ENCODE peak calls at places on chromosomes 5 and 9, in ten cellular contexts. One of them, this sample, is unnamed.

GRCh38 chr5:167642779-167643517 is 648.5 kb upstream of the WWC1 start:
- DNase-seq in RWPE1: peak; percentile 82
- DNase-seq in substantia nigra: no peak
- DNase-seq in cardiac muscle cell: peak; percentile 97
- DNase-seq in right cardiac atrium: no peak
- DNase-seq in CD8-positive, alpha-beta memory T cell: no peak
- DNase-seq in CD4-positive, alpha-beta T cell: no peak
- DNase-seq in pancreas: no peak
- DNase-seq in fibroblast of lung: peak; percentile 94
- DNase-seq in mesendoderm: no peak
- DNase-seq in this sample: no peak

GRCh38 chr5:157860898-157861894 is 2.3 kb upstream of the CLINT1 start:
- DNase-seq in RWPE1: no peak
- DNase-seq in substantia nigra: no peak
- DNase-seq in cardiac muscle cell: no peak
- DNase-seq in right cardiac atrium: no peak
- DNase-seq in CD8-positive, alpha-beta memory T cell: no peak
- DNase-seq in CD4-positive, alpha-beta T cell: no peak
- DNase-seq in pancreas: no peak
- DNase-seq in fibroblast of lung: no peak
- DNase-seq in mesendoderm: no peak
- DNase-seq in this sample: no peak

GRCh38 chr9:27818348-27818747 is 245.1 kb upstream of the C9orf72 start:
- DNase-seq in RWPE1: no peak
- DNase-seq in substantia nigra: no peak
- DNase-seq in cardiac muscle cell: no peak
- DNase-seq in right cardiac atrium: no peak
- DNase-seq in CD8-positive, alpha-beta memory T cell: no peak
- DNase-seq in CD4-positive, alpha-beta T cell: no peak
- DNase-seq in pancreas: no peak
- DNase-seq in fibroblast of lung: no peak
- DNase-seq in mesendoderm: no peak
- DNase-seq in this sample: no peak

GRCh38 chr5:139058121-139058520 is 140.0 kb downstream of the SIL1 start:
- DNase-seq in RWPE1: no peak
- DNase-seq in substantia nigra: no peak
- DNase-seq in cardiac muscle cell: peak; percentile 73
- DNase-seq in right cardiac atrium: no peak
- DNase-seq in CD8-positive, alpha-beta memory T cell: no peak
- DNase-seq in CD4-positive, alpha-beta T cell: no peak
- DNase-seq in pancreas: no peak
- DNase-seq in fibroblast of lung: peak; percentile 55
- DNase-seq in mesendoderm: no peak
- DNase-seq in this sample: no peak

GRCh38 chr5:118029807-118030206 is 958.5 kb downstream of the DTWD2 start:
- DNase-seq in RWPE1: no peak
- DNase-seq in substantia nigra: no peak
- DNase-seq in cardiac muscle cell: no peak
- DNase-seq in right cardiac atrium: no peak
- DNase-seq in CD8-positive, alpha-beta memory T cell: no peak
- DNase-seq in CD4-positive, alpha-beta T cell: no peak
- DNase-seq in pancreas: no peak
- DNase-seq in fibroblast of lung: no peak
- DNase-seq in mesendoderm: no peak
- DNase-seq in this sample: no peak

GRCh38 chr9:120877276-120878034 is 467 bp upstream of the PHF19 start:
- DNase-seq in RWPE1: peak; percentile 86
- DNase-seq in substantia nigra: peak; percentile 46
- DNase-seq in cardiac muscle cell: peak; percentile 66
- DNase-seq in right cardiac atrium: peak; percentile 73
- DNase-seq in CD8-positive, alpha-beta memory T cell: peak; percentile 75
- DNase-seq in CD4-positive, alpha-beta T cell: peak; percentile 72
- DNase-seq in pancreas: peak; percentile 52
- DNase-seq in fibroblast of lung: peak; percentile 56
- DNase-seq in mesendoderm: no peak
- DNase-seq in this sample: peak; percentile 75

GRCh38 chr9:114738581-114739316 is 56.8 kb upstream of the TEX48 start:
- DNase-seq in RWPE1: peak; percentile 95
- DNase-seq in substantia nigra: peak; percentile 27
- DNase-seq in cardiac muscle cell: peak; percentile 91
- DNase-seq in right cardiac atrium: peak; percentile 54
- DNase-seq in CD8-positive, alpha-beta memory T cell: peak; percentile 78
- DNase-seq in CD4-positive, alpha-beta T cell: peak; percentile 71
- DNase-seq in pancreas: peak; percentile 66
- DNase-seq in fibroblast of lung: peak; percentile 89
- DNase-seq in mesendoderm: peak; percentile 85
- DNase-seq in this sample: peak; percentile 70

GRCh38 chr5:107455111-107455544 is 215.6 kb downstream of the EFNA5 start:
- DNase-seq in RWPE1: peak; percentile 57
- DNase-seq in substantia nigra: no peak
- DNase-seq in cardiac muscle cell: peak; percentile 38
- DNase-seq in right cardiac atrium: no peak
- DNase-seq in CD8-positive, alpha-beta memory T cell: no peak
- DNase-seq in CD4-positive, alpha-beta T cell: no peak
- DNase-seq in pancreas: no peak
- DNase-seq in fibroblast of lung: peak; percentile 33
- DNase-seq in mesendoderm: peak; percentile 71
- DNase-seq in this sample: no peak

GRCh38 chr5:135435467-135436330 is 11.4 kb downstream of the DCANP1 start:
- DNase-seq in RWPE1: no peak
- DNase-seq in substantia nigra: no peak
- DNase-seq in cardiac muscle cell: no peak
- DNase-seq in right cardiac atrium: no peak
- DNase-seq in CD8-positive, alpha-beta memory T cell: no peak
- DNase-seq in CD4-positive, alpha-beta T cell: no peak
- DNase-seq in pancreas: no peak
- DNase-seq in fibroblast of lung: no peak
- DNase-seq in mesendoderm: no peak
- DNase-seq in this sample: no peak

GRCh38 chr5:142823176-142823575 is 53.0 kb downstream of the ARHGAP26 start:
- DNase-seq in RWPE1: no peak
- DNase-seq in substantia nigra: no peak
- DNase-seq in cardiac muscle cell: no peak
- DNase-seq in right cardiac atrium: no peak
- DNase-seq in CD8-positive, alpha-beta memory T cell: no peak
- DNase-seq in CD4-positive, alpha-beta T cell: no peak
- DNase-seq in pancreas: no peak
- DNase-seq in fibroblast of lung: peak; percentile 49
- DNase-seq in mesendoderm: no peak
- DNase-seq in this sample: no peak

GRCh38 chr9:100602302-100602930 is 24.5 kb downstream of the CAVIN4 start:
- DNase-seq in RWPE1: peak; percentile 64
- DNase-seq in substantia nigra: no peak
- DNase-seq in cardiac muscle cell: peak; percentile 65
- DNase-seq in right cardiac atrium: no peak
- DNase-seq in CD8-positive, alpha-beta memory T cell: no peak
- DNase-seq in CD4-positive, alpha-beta T cell: no peak
- DNase-seq in pancreas: no peak
- DNase-seq in fibroblast of lung: peak; percentile 59
- DNase-seq in mesendoderm: peak; percentile 93
- DNase-seq in this sample: no peak

GRCh38 chr9:134825025-134825424 is 55.6 kb upstream of the FCN2 start:
- DNase-seq in RWPE1: no peak
- DNase-seq in substantia nigra: no peak
- DNase-seq in cardiac muscle cell: no peak
- DNase-seq in right cardiac atrium: no peak
- DNase-seq in CD8-positive, alpha-beta memory T cell: no peak
- DNase-seq in CD4-positive, alpha-beta T cell: no peak
- DNase-seq in pancreas: no peak
- DNase-seq in fibroblast of lung: no peak
- DNase-seq in mesendoderm: no peak
- DNase-seq in this sample: no peak

GRCh38 chr9:82495884-82496777 is 507.6 kb downstream of the SPATA31D1 start:
- DNase-seq in RWPE1: no peak
- DNase-seq in substantia nigra: no peak
- DNase-seq in cardiac muscle cell: peak; percentile 71
- DNase-seq in right cardiac atrium: peak; percentile 21
- DNase-seq in CD8-positive, alpha-beta memory T cell: no peak
- DNase-seq in CD4-positive, alpha-beta T cell: no peak
- DNase-seq in pancreas: no peak
- DNase-seq in fibroblast of lung: no peak
- DNase-seq in mesendoderm: no peak
- DNase-seq in this sample: no peak

GRCh38 chr9:16869961-16870605 is 387 bp downstream of the BNC2 start:
- DNase-seq in RWPE1: no peak
- DNase-seq in substantia nigra: no peak
- DNase-seq in cardiac muscle cell: peak; percentile 35
- DNase-seq in right cardiac atrium: peak; percentile 26
- DNase-seq in CD8-positive, alpha-beta memory T cell: no peak
- DNase-seq in CD4-positive, alpha-beta T cell: no peak
- DNase-seq in pancreas: peak; percentile 18
- DNase-seq in fibroblast of lung: no peak
- DNase-seq in mesendoderm: peak; percentile 49
- DNase-seq in this sample: no peak
- H3K27ac ChIP-seq in RWPE1: no peak overlapping the region
- H3K27ac ChIP-seq in substantia nigra: no peak overlapping the region
- H3K27ac ChIP-seq in cardiac muscle cell: no peak overlapping the region
- H3K27ac ChIP-seq in right cardiac atrium: peak overlapping the region; percentile 22
- H3K27ac ChIP-seq in CD8-positive, alpha-beta memory T cell: no peak overlapping the region
- H3K27ac ChIP-seq in CD4-positive, alpha-beta T cell: no peak overlapping the region
- H3K27ac ChIP-seq in pancreas: no peak overlapping the region
- H3K27ac ChIP-seq in fibroblast of lung: peak overlapping the region; percentile 82
- H3K27ac ChIP-seq in mesendoderm: no peak overlapping the region
- H3K27ac ChIP-seq in this sample: peak overlapping the region; percentile 73

DNA sequence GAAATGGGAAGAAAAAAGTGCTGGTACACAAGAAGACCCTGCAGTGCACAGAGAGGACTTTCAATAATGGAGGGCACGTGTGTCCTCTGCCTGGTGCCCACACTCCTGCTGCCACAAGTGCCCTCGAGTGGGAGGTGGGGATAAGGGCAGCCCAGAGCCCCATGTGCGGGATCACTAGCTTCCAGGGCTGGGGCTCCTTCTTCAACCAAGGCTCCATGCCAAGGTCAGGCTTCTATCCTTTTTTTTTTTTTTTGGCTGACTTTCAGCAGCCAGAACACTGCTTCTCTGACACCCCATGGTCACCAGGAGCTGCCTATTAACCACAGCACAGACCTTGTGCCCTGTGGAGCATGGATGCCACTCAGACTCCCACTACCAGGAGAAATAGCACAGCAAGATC is 7.5 kb downstream of the ACSL6 start:
- DNase-seq in RWPE1: no peak
- DNase-seq in substantia nigra: no peak
- DNase-seq in cardiac muscle cell: no peak
- DNase-seq in right cardiac atrium: no peak
- DNase-seq in CD8-positive, alpha-beta memory T cell: no peak
- DNase-seq in CD4-positive, alpha-beta T cell: no peak
- DNase-seq in pancreas: no peak
- DNase-seq in fibroblast of lung: no peak
- DNase-seq in mesendoderm: no peak
- DNase-seq in this sample: peak; percentile 20
- H3K27ac ChIP-seq in RWPE1: no peak overlapping the region
- H3K27ac ChIP-seq in substantia nigra: peak overlapping the region; percentile 90
- H3K27ac ChIP-seq in cardiac muscle cell: no peak overlapping the region
- H3K27ac ChIP-seq in right cardiac atrium: no peak overlapping the region
- H3K27ac ChIP-seq in CD8-positive, alpha-beta memory T cell: no peak overlapping the region
- H3K27ac ChIP-seq in CD4-positive, alpha-beta T cell: no peak overlapping the region
- H3K27ac ChIP-seq in pancreas: no peak overlapping the region
- H3K27ac ChIP-seq in fibroblast of lung: no peak overlapping the region
- H3K27ac ChIP-seq in mesendoderm: no peak overlapping the region
- H3K27ac ChIP-seq in this sample: no peak overlapping the region

GRCh38 chr9:112097712-112098688 is 77.1 kb downstream of the SUSD1 start:
- DNase-seq in RWPE1: peak; percentile 88
- DNase-seq in substantia nigra: peak; percentile 7
- DNase-seq in cardiac muscle cell: peak; percentile 87
- DNase-seq in right cardiac atrium: peak; percentile 41
- DNase-seq in CD8-positive, alpha-beta memory T cell: peak; percentile 74
- DNase-seq in CD4-positive, alpha-beta T cell: peak; percentile 56
- DNase-seq in pancreas: peak; percentile 48
- DNase-seq in fibroblast of lung: peak; percentile 81
- DNase-seq in mesendoderm: peak; percentile 92
- DNase-seq in this sample: peak; percentile 49
- H3K27ac ChIP-seq in RWPE1: no peak overlapping the region
- H3K27ac ChIP-seq in substantia nigra: no peak overlapping the region
- H3K27ac ChIP-seq in cardiac muscle cell: peak overlapping the region; percentile 16
- H3K27ac ChIP-seq in right cardiac atrium: no peak overlapping the region
- H3K27ac ChIP-seq in CD8-positive, alpha-beta memory T cell: no peak overlapping the region
- H3K27ac ChIP-seq in CD4-positive, alpha-beta T cell: no peak overlapping the region
- H3K27ac ChIP-seq in pancreas: no peak overlapping the region
- H3K27ac ChIP-seq in fibroblast of lung: no peak overlapping the region
- H3K27ac ChIP-seq in mesendoderm: peak overlapping the region; percentile 52
- H3K27ac ChIP-seq in this sample: no peak overlapping the region

GRCh38 chr9:113600477-113600851 is 136.9 kb downstream of the RGS3 start:
- DNase-seq in RWPE1: no peak
- DNase-seq in substantia nigra: no peak
- DNase-seq in cardiac muscle cell: no peak
- DNase-seq in right cardiac atrium: no peak
- DNase-seq in CD8-positive, alpha-beta memory T cell: no peak
- DNase-seq in CD4-positive, alpha-beta T cell: no peak
- DNase-seq in pancreas: no peak
- DNase-seq in fibroblast of lung: no peak
- DNase-seq in mesendoderm: no peak
- DNase-seq in this sample: peak; percentile 30

GRCh38 chr9:113599647-113600476 is 136.3 kb downstream of the RGS3 start:
- DNase-seq in RWPE1: peak; percentile 85
- DNase-seq in substantia nigra: no peak
- DNase-seq in cardiac muscle cell: peak; percentile 78
- DNase-seq in right cardiac atrium: no peak
- DNase-seq in CD8-positive, alpha-beta memory T cell: no peak
- DNase-seq in CD4-positive, alpha-beta T cell: no peak
- DNase-seq in pancreas: no peak
- DNase-seq in fibroblast of lung: peak; percentile 87
- DNase-seq in mesendoderm: peak; percentile 94
- DNase-seq in this sample: peak; percentile 40

GRCh38 chr9:113602126-113603119 is 138.9 kb downstream of the RGS3 start:
- DNase-seq in RWPE1: peak; percentile 93
- DNase-seq in substantia nigra: no peak
- DNase-seq in cardiac muscle cell: peak; percentile 83
- DNase-seq in right cardiac atrium: peak; percentile 91
- DNase-seq in CD8-positive, alpha-beta memory T cell: peak; percentile 42
- DNase-seq in CD4-positive, alpha-beta T cell: no peak
- DNase-seq in pancreas: peak; percentile 54
- DNase-seq in fibroblast of lung: peak; percentile 72
- DNase-seq in mesendoderm: peak; percentile 82
- DNase-seq in this sample: peak; percentile 78

GRCh38 chr9:113598883-113599282 is 135.4 kb downstream of the RGS3 start:
- DNase-seq in RWPE1: no peak
- DNase-seq in substantia nigra: no peak
- DNase-seq in cardiac muscle cell: no peak
- DNase-seq in right cardiac atrium: no peak
- DNase-seq in CD8-positive, alpha-beta memory T cell: no peak
- DNase-seq in CD4-positive, alpha-beta T cell: no peak
- DNase-seq in pancreas: no peak
- DNase-seq in fibroblast of lung: no peak
- DNase-seq in mesendoderm: no peak
- DNase-seq in this sample: peak; percentile 7

DNA sequence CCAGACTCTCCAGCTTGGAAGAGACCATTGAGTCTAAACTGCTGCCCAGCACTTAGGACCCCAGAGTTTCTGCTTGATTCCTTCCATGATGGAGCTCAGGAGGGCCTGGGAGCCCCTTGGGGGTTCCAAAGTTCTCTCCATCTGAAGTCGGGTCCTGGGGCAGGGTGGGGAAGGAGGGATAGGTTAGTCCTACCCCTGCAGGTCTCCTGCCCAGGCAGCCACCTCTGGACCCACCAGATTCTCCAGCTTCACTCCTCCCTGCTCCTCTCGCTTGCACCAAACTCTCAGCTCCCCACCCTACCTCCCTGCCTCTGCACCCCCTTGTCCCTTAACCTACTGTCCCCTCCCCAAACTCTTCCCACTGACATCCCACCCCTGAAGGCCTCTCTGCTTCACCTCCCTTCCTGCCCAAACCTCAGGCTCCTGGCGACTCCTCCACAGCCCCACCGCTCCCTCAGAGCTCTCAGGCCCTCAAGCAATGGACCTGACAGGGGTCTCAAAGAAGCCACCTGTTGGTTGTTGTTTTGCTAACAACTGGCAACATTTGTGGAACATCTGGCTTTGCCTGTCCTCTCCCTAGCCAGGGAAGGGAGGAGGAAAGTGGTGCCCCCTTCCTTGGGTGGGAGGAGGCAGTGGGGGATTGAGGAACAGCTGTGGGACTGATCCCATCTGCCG is 137.5 kb downstream of the RGS3 start:
- DNase-seq in RWPE1: no peak
- DNase-seq in substantia nigra: no peak
- DNase-seq in cardiac muscle cell: no peak
- DNase-seq in right cardiac atrium: no peak
- DNase-seq in CD8-positive, alpha-beta memory T cell: peak; percentile 46
- DNase-seq in CD4-positive, alpha-beta T cell: no peak
- DNase-seq in pancreas: no peak
- DNase-seq in fibroblast of lung: no peak
- DNase-seq in mesendoderm: no peak
- DNase-seq in this sample: peak; percentile 21
- H3K27ac ChIP-seq in RWPE1: peak overlapping the region; percentile 34
- H3K27ac ChIP-seq in substantia nigra: no peak overlapping the region
- H3K27ac ChIP-seq in cardiac muscle cell: no peak overlapping the region
- H3K27ac ChIP-seq in right cardiac atrium: peak overlapping the region; percentile 13
- H3K27ac ChIP-seq in CD8-positive, alpha-beta memory T cell: no peak overlapping the region
- H3K27ac ChIP-seq in CD4-positive, alpha-beta T cell: no peak overlapping the region
- H3K27ac ChIP-seq in pancreas: no peak overlapping the region
- H3K27ac ChIP-seq in fibroblast of lung: peak overlapping the region; percentile 90
- H3K27ac ChIP-seq in mesendoderm: no peak overlapping the region
- H3K27ac ChIP-seq in this sample: no peak overlapping the region